ENCODE peak calls at places on chromosomes 12 and 14, in six cellular contexts. D is neuronal stem cell, V is trophoblast cell, P is H9, N is IMR-90, Q is mesendoderm. E is an unnamed sample.

GRCh38 chr14:24119691-24120090 is 4.9 kb upstream of the NRL start:
- DNase-seq in D (no peak), V (no peak), P (no peak), Q (no peak), N (no peak), E (no peak)

GRCh38 chr14:75299064-75299463 is 20.4 kb downstream of the FOS start:
- DNase-seq in Q (peak; percentile 59), V (peak; percentile 98), N (no peak), P (no peak), D (no peak), E (peak; percentile 68)

GRCh38 chr14:22285991-22286390 is 303.0 kb downstream of the DAD1 start:
- DNase-seq in Q (no peak), V (no peak), D (no peak), N (no peak), P (no peak), E (no peak)

GRCh38 chr12:122842505-122843405 is 7.5 kb downstream of the HIP1R start:
- DNase-seq in Q (no peak), P (peak; percentile 44), D (no peak), N (no peak), V (no peak), E (no peak)

GRCh38 chr14:101065696-101066694 is 162.5 kb upstream of the RTL1 start:
- DNase-seq in P (no peak), N (no peak), V (no peak), Q (no peak), D (no peak), E (no peak)

GRCh38 chr12:89697256-89697655 is 11.4 kb downstream of the ATP2B1 start:
- DNase-seq in N (no peak), P (no peak), V (no peak), Q (no peak), D (no peak), E (no peak)

GRCh38 chr14:100105357-100106169 is 40.3 kb downstream of the EVL start:
- DNase-seq in P (no peak), Q (no peak), V (no peak), D (no peak), N (no peak), E (no peak)

GRCh38 chr12:6113691-6114475 is 10.6 kb downstream of the VWF start:
- DNase-seq in V (no peak), Q (no peak), N (no peak), D (no peak), P (no peak), E (no peak)

GRCh38 chr12:54032627-54033100 is at the start of gene HOXC5:
- DNase-seq in Q (peak; percentile 89), N (peak; percentile 38), V (peak; percentile 80), D (peak; percentile 76), P (peak; percentile 91), E (peak; percentile 82)
- H2AK5ac ChIP-seq in Q (no peak within 1 kb of the TSS), N (no peak within 1 kb of the TSS), V (no peak within 1 kb of the TSS), D (peak within 1 kb of the TSS; percentile 56), P (no peak within 1 kb of the TSS), E (peak within 1 kb of the TSS; percentile 42)

DNA sequence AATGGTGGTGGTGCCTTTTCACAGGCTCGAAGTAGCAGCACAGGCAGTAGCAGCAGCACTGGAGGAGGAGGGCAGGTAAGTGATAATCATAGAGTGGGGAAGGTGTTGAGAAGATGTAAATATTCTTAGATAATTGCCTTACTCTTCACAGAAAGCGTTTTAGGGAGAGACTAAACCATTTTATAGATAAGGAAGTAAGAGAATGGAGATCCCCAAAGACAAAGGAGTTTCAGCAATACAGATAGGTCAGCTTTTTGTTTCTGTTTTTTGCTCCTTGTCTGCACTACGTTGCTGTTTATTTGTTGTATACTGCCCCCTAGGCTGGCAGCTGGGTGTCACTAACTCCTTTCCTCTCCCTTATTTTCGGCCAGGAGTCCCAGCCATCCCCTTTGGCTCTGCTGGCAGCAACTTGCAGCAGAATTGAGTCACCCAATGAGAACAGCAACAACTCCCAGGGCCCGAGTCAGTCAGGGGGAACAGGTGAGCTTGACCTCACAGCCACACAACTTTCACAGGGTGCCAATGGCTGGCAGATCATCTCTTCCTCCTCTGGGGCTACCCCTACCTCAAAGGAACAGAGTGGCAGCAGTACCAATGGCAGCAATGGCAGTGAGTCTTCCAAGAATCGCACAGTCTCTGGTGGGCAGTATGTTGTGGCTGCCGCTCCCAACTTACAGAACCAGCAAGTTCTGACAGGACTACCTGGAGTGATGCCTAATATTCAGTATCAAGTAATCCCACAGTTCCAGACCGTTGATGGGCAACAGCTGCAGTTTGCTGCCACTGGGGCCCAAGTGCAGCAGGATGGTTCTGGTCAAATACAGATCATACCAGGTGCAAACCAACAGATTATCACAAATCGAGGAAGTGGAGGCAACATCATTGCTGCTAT is 2.0 kb downstream of the SP1 start:
- DNase-seq in P (peak; percentile 72), Q (peak; percentile 91), V (peak; percentile 73), N (peak; percentile 44), D (no peak), E (peak; percentile 67)
- H3K4me1 ChIP-seq in P (peaks cover 3% of the 10 kb centered on the region), Q (peaks cover 15% of the 10 kb centered on the region), V (peaks cover 13% of the 10 kb centered on the region), N (peaks cover 16% of the 10 kb centered on the region), D (peaks cover 21% of the 10 kb centered on the region), E (peaks cover 28% of the 10 kb centered on the region)

DNA sequence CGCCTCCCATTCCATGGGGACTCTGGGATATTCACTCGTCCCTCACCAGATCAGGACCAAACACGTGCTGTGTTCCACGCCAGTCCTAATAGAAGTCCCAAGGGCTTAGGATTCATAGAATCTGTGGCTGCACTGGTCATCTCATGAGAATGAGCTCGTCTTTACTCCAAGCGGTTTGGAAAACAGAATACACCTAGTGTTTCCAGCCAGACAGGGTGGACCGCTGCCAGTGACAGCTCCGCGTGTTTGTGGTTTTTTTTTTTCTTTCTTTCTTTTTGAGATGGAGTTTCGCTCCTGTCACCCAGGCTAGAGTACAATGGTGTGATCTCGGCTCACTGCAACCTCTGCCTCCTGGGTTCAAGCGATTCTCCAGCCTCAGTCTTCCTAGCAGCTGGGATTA is 75.1 kb downstream of the GLT1D1 start:
- DNase-seq in Q (no peak), D (no peak), V (no peak), N (no peak), P (no peak), E (no peak)
- H2AK5ac ChIP-seq in Q (no peak overlapping the region), D (no peak overlapping the region), V (no peak overlapping the region), N (no peak overlapping the region), P (no peak overlapping the region), E (no peak overlapping the region)

DNA sequence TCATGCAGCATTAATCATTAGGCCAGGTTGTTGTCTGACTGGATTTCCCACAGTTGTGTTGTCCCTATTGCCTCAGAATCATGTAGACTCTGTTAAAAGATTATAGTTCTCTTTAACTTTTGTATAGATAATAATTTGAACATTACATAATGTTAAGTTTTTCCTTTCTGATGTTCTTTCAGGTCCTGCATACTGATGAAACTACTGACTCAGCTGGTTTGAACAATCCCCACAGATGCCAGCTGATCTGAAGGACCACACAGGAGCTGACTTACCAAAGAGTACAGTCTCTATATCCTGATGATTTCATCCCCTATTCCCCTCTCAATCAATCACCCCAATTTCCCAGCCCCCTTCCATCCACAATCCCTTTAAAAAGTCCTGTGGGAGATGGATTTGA is 341.2 kb upstream of the MGAT4C start:
- DNase-seq in N (no peak), Q (no peak), D (no peak), V (no peak), P (no peak), E (no peak)
- H3K4me1 ChIP-seq in N (no peaks in the 10 kb centered on the region), Q (no peaks in the 10 kb centered on the region), D (no peaks in the 10 kb centered on the region), V (no peaks in the 10 kb centered on the region), P (no peaks in the 10 kb centered on the region), E (no peaks in the 10 kb centered on the region)

GRCh38 chr12:121843236-121843982 is 15.2 kb downstream of the HPD start:
- DNase-seq in D (no peak), Q (no peak), P (no peak), V (no peak), N (no peak), E (no peak)

GRCh38 chr12:121839993-121840761 is 18.5 kb downstream of the HPD start:
- DNase-seq in D (no peak), P (peak; percentile 14), V (peak; percentile 47), N (no peak), Q (no peak), E (no peak)

GRCh38 chr12:121837680-121838079 is 21.0 kb downstream of the HPD start:
- DNase-seq in D (no peak), Q (no peak), N (no peak), V (peak; percentile 10), P (peak; percentile 25), E (no peak)

GRCh38 chr12:121838096-121838495 is 20.6 kb downstream of the HPD start:
- DNase-seq in D (no peak), Q (no peak), P (peak; percentile 33), N (no peak), V (peak; percentile 15), E (no peak)

GRCh38 chr12:121839106-121839992 is 19.3 kb downstream of the HPD start:
- DNase-seq in N (peak; percentile 96), V (peak; percentile 100), Q (peak; percentile 98), P (peak; percentile 100), D (peak; percentile 97), E (peak; percentile 97)
- H2AK5ac ChIP-seq in N (peak overlapping the region; percentile 55), V (no peak overlapping the region), Q (no peak overlapping the region), P (no peak overlapping the region), D (peak overlapping the region; percentile 88), E (no peak overlapping the region)

E was measured in mesenchymal stem cell.